ENCODE peak calls at places on chromosomes 6 and 20, in seven cellular contexts. R is foreskin fibroblast; P is endodermal cell; X is psoas muscle; A is CD4-positive, alpha-beta T cell; F is esophagus muscularis mucosa; S is CD14-positive monocyte. V is an unnamed sample.

GRCh38 chr6:126650931-126651330 is 311.0 kb downstream of the CENPW start:
- DNase-seq in R (peak; percentile 54), P (no peak), X (no peak), A (no peak), F (no peak), S (no peak), V (no peak)

GRCh38 chr6:75094614-75095321 is 111.1 kb downstream of the COL12A1 start:
- DNase-seq in R (peak; percentile 67), P (no peak), X (no peak), A (no peak), F (no peak), S (no peak), V (no peak)

GRCh38 chr6:93293399-93294271 is 125.7 kb downstream of the EPHA7 start:
- DNase-seq in R (no peak), P (no peak), X (no peak), A (no peak), F (no peak), S (no peak), V (no peak)

GRCh38 chr6:22682979-22683378 is 113.6 kb downstream of the HDGFL1 start:
- DNase-seq in R (no peak), P (no peak), X (no peak), A (no peak), F (no peak), S (no peak), V (no peak)

GRCh38 chr20:63705232-63706026 is 2.3 kb downstream of the ARFRP1 start:
- DNase-seq in R (no peak), P (no peak), X (peak; percentile 34), A (no peak), F (no peak), S (no peak), V (peak; percentile 11)

GRCh38 chr6:15421945-15422733 is 176.3 kb downstream of the JARID2 start:
- DNase-seq in R (no peak), P (no peak), X (no peak), A (no peak), F (no peak), S (no peak), V (peak; percentile 48)

GRCh38 chr6:35412102-35412501 is 40.0 kb upstream of the FANCE start:
- DNase-seq in R (no peak), P (no peak), X (no peak), A (no peak), F (no peak), S (no peak), V (no peak)

GRCh38 chr6:100461273-100461919 is 3.3 kb downstream of the SIM1 start:
- DNase-seq in R (peak; percentile 80), P (peak; percentile 84), X (peak; percentile 74), A (no peak), F (peak; percentile 86), S (no peak), V (no peak)

GRCh38 chr20:52496191-52496590 is 304.6 kb upstream of the ZFP64 start:
- DNase-seq in R (no peak), P (no peak), X (no peak), A (no peak), F (no peak), S (no peak), V (no peak)

GRCh38 chr6:44667226-44667625 is 279.7 kb downstream of the CDC5L start:
- DNase-seq in R (peak; percentile 82), P (peak; percentile 94), X (no peak), A (no peak), F (no peak), S (no peak), V (no peak)

GRCh38 chr6:44009425-44010321 is 117.6 kb downstream of the MRPL14 start:
- DNase-seq in R (no peak), P (peak; percentile 40), X (peak; percentile 77), A (no peak), F (no peak), S (no peak), V (no peak)

GRCh38 chr20:62628691-62629090 is 13.6 kb upstream of the SLCO4A1 start:
- DNase-seq in R (no peak), P (peak; percentile 87), X (peak; percentile 17), A (no peak), F (no peak), S (no peak), V (no peak)

GRCh38 chr20:8244637-8245036 is 112.6 kb downstream of the PLCB1 start:
- DNase-seq in R (peak; percentile 86), P (no peak), X (no peak), A (no peak), F (no peak), S (no peak), V (no peak)

GRCh38 chr20:59735917-59736316 is 131.6 kb downstream of the PHACTR3 start:
- DNase-seq in R (no peak), P (peak; percentile 45), X (no peak), A (no peak), F (no peak), S (peak; percentile 38), V (no peak)

GRCh38 chr20:37305079-37305478 is 15.6 kb downstream of the MANBAL start:
- DNase-seq in R (no peak), P (no peak), X (no peak), A (no peak), F (no peak), S (no peak), V (no peak)

GRCh38 chr6:40672118-40672517 is 85.0 kb upstream of the LRFN2 start:
- DNase-seq in R (no peak), P (peak; percentile 52), X (no peak), A (no peak), F (no peak), S (no peak), V (no peak)

GRCh38 chr20:29472606-29473005 is 1784.9 kb upstream of the DEFB115 start:
- DNase-seq in R (no peak), P (no peak), X (no peak), A (no peak), F (no peak), S (no peak), V (no peak)

GRCh38 chr20:63223121-63223825 is 7.3 kb upstream of the YTHDF1 start:
- DNase-seq in R (peak; percentile 60), P (peak; percentile 89), X (no peak), A (peak; percentile 27), F (no peak), S (no peak), V (peak; percentile 66)

GRCh38 chr20:25399038-25399430 is 8.4 kb upstream of the ABHD12 start:
- DNase-seq in R (peak; percentile 88), P (peak; percentile 69), X (no peak), A (no peak), F (no peak), S (no peak), V (peak; percentile 40)

GRCh38 chr6:80348263-80348662 is 241.8 kb downstream of the BCKDHB start:
- DNase-seq in R (no peak), P (no peak), X (no peak), A (no peak), F (no peak), S (no peak), V (no peak)

GRCh38 chr6:3656076-3656475 is 95.4 kb downstream of the PXDC1 start:
- DNase-seq in R (no peak), P (no peak), X (no peak), A (no peak), F (no peak), S (no peak), V (no peak)

GRCh38 chr20:41616228-41616627 is 1.9 kb downstream of the CHD6 start:
- DNase-seq in R (peak; percentile 74), P (no peak), X (no peak), A (no peak), F (no peak), S (no peak), V (no peak)

GRCh38 chr6:106927531-106928398 is 46.8 kb downstream of the CD24 start:
- DNase-seq in R (peak; percentile 52), P (peak; percentile 91), X (no peak), A (no peak), F (peak; percentile 29), S (no peak), V (peak; percentile 35)

GRCh38 chr20:56629464-56630085 is 469 bp downstream of the TFAP2C start:
- DNase-seq in R (peak; percentile 49), P (no peak), X (no peak), A (no peak), F (no peak), S (no peak), V (no peak)

DNA sequence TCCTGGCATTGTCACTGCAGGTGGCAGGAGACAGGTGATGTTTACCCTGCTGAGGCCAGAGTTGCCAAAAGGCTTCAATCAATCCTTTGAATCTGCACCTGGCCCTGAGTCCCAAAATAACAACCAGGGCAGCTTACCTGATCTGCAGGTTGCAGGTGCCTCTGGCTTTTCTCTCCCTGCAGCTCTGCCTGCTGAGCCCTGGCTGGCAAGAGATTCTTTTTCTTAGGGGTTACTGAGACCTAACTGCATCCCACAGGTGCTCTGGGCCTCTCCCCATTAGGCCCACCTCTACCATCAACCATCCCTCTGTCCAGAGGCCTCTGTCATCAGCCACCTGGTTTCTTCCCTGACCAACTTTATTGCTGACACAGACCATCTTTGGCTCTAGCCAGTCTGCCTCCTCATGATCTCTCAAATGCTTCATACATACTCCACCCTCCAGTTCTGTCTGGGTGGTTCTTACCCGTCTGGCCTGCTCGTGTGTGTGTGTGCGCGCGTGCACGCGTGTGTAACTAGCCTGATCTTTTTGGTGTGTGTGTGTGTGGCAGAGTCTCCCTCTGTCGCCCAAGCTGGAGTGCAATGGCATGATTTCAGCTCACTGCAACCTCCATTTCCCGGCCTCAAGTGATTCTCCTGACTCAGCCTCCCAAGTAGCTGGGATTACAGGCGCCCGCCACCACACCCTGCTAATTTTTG is 13.7 kb downstream of the BCL2L1 start:
- DNase-seq in R (no peak), P (peak; percentile 36), X (no peak), A (no peak), F (no peak), S (no peak), V (no peak)
- TF ChIP-seq CTCF in R (no peak), P (no peak), X (no peak), A (no peak), F (no peak), S (no peak), V (no peak)

GRCh38 chr20:23151885-23152284 is 65.8 kb upstream of the CD93 start:
- DNase-seq in R (peak; percentile 37), P (peak; percentile 32), X (peak; percentile 62), A (no peak), F (no peak), S (no peak), V (no peak)
- TF ChIP-seq CTCF in R (no peak), P (peak; percentile 18), X (no peak), A (no peak), F (no peak), S (no peak), V (no peak)

GRCh38 chr6:36443951-36444428 is 1.2 kb downstream of the KCTD20 start:
- DNase-seq in R (peak; percentile 27), P (peak; percentile 75), X (no peak), A (no peak), F (peak; percentile 83), S (no peak), V (peak; percentile 26)
- TF ChIP-seq CTCF in R (peak; percentile 5), P (peak; percentile 69), X (no peak), A (no peak), F (no peak), S (peak; percentile 22), V (no peak)

GRCh38 chr20:47359533-47360206 is 3.2 kb upstream of the ZMYND8 start:
- DNase-seq in R (no peak), P (no peak), X (no peak), A (no peak), F (no peak), S (no peak), V (no peak)
- TF ChIP-seq CTCF in R (no peak), P (no peak), X (no peak), A (no peak), F (no peak), S (no peak), V (no peak)